ENCODE peak calls at places on chromosomes 13 and 19, in ten cellular contexts. P is IMR-90; M is K562; Z is right lobe of liver; D is A673; F is uterus; G is CD8-positive, alpha-beta T cell; U is OCI-LY7; A is Peyer's patch; E is fibroblast of lung. J is an unnamed sample. For H3K36me3 and H3K4me1, the result is how much of the 10 kb centered on the place peaks cover.

GRCh38 chr13:107650081-107650701 is 565.1 kb downstream of the LIG4 start:
- DNase-seq in G (no peak), P (peak), M (peak), F (peak), D (peak), E (peak), Z (peak), U (peak), A (peak), J (peak)

GRCh38 chr13:44713793-44714469 is 137.8 kb upstream of the TSC22D1 start:
- DNase-seq in U (no peak), Z (no peak), A (no peak), F (no peak), D (peak), P (peak), E (peak), M (no peak), G (no peak), J (no peak)

GRCh38 chr13:48299591-48299990 is 4.0 kb upstream of the RB1 start:
- DNase-seq in E (no peak), P (no peak), U (no peak), D (no peak), G (no peak), A (no peak), M (no peak), F (no peak), Z (no peak), J (no peak)

GRCh38 chr13:94327318-94327717 is 152.2 kb downstream of the DCT start:
- DNase-seq in P (no peak), E (peak), U (peak), A (no peak), M (no peak), Z (no peak), F (no peak), D (no peak), G (no peak), J (no peak)

GRCh38 chr13:72839831-72840426 is 58.0 kb downstream of the PIBF1 start:
- DNase-seq in E (peak), M (peak), U (peak), G (no peak), D (peak), P (peak), F (no peak), Z (peak), A (peak), J (peak)

GRCh38 chr13:49499889-49500660 is 4.3 kb downstream of the PHF11 start:
- DNase-seq in D (no peak), M (no peak), E (peak), U (no peak), G (no peak), P (peak), A (no peak), Z (no peak), F (no peak), J (no peak)

GRCh38 chr19:28350037-28350436 is 862.9 kb downstream of the UQCRFS1 start:
- DNase-seq in G (no peak), U (no peak), P (no peak), F (no peak), M (no peak), A (no peak), D (no peak), E (no peak), Z (no peak), J (no peak)

GRCh38 chr19:38735257-38735686 is 9.0 kb downstream of the CAPN12 start:
- DNase-seq in M (peak), E (no peak), G (no peak), P (no peak), Z (peak), U (peak), D (no peak), A (peak), F (peak), J (no peak)

GRCh38 chr13:37716395-37716794 is 117.8 kb upstream of the POSTN start:
- DNase-seq in D (no peak), A (no peak), F (no peak), Z (no peak), E (peak), P (peak), M (no peak), G (no peak), U (no peak), J (no peak)

GRCh38 chr19:27746691-27747380 is 1466.1 kb downstream of the UQCRFS1 start:
- DNase-seq in M (peak), D (no peak), U (no peak), E (peak), P (peak), F (no peak), Z (no peak), G (no peak), A (peak), J (no peak)

GRCh38 chr19:42487798-42488178 is 40.5 kb downstream of the CEACAM1 start:
- DNase-seq in P (no peak), E (no peak), M (no peak), Z (no peak), G (no peak), D (no peak), A (no peak), F (no peak), U (no peak), J (no peak)

GRCh38 chr19:16585808-16586476 is 13.7 kb upstream of the SLC35E1 start:
- DNase-seq in D (no peak), A (peak), M (no peak), E (no peak), U (peak), F (no peak), Z (no peak), G (no peak), P (peak), J (peak)

GRCh38 chr13:103815619-103816018 is 749.4 kb upstream of the SLC10A2 start:
- DNase-seq in A (no peak), Z (no peak), M (no peak), P (no peak), D (no peak), E (peak), U (no peak), G (no peak), F (no peak), J (no peak)

GRCh38 chr13:49641810-49642291 is 13.5 kb downstream of the ARL11 start:
- DNase-seq in D (no peak), M (peak), G (no peak), A (peak), F (no peak), E (peak), P (peak), U (no peak), Z (peak), J (no peak)

GRCh38 chr19:13022111-13022858 is 27.0 kb downstream of the NFIX start:
- DNase-seq in G (no peak), M (no peak), Z (no peak), E (peak), U (no peak), F (peak), A (no peak), D (no peak), P (peak), J (no peak)

GRCh38 chr19:50046649-50047503 is 21.1 kb downstream of the ZNF473 start:
- DNase-seq in Z (no peak), E (no peak), G (peak), U (peak), A (peak), F (no peak), P (peak), M (peak), D (peak), J (peak)
- H3K36me3 ChIP-seq in Z (under half), E (under half), G (under half), U (half or more), A (half or more), F (under half), P (under half), M (half or more), D (half or more), J (half or more)

GRCh38 chr19:41420101-41420880 is 6.9 kb downstream of the B3GNT8 start:
- DNase-seq in E (no peak), A (no peak), Z (no peak), M (no peak), F (no peak), G (no peak), P (no peak), D (no peak), U (no peak), J (peak)
- H3K4me1 ChIP-seq in E (under half), A (under half), Z (under half), M (under half), F (under half), G (under half), P (under half), D (under half), U (under half), J (under half)

GRCh38 chr19:44151491-44151890 is 10.1 kb downstream of the ZNF234 start:
- DNase-seq in E (no peak), A (no peak), Z (no peak), P (no peak), G (no peak), M (no peak), F (no peak), U (no peak), D (no peak), J (no peak)

GRCh38 chr19:44149776-44150175 is 8.4 kb downstream of the ZNF234 start:
- DNase-seq in F (no peak), M (no peak), E (no peak), P (no peak), G (no peak), A (no peak), Z (no peak), D (no peak), U (no peak), J (no peak)
- H3K36me3 ChIP-seq in F (under half), M (under half), E (under half), P (under half), G (under half), A (half or more), Z (under half), D (under half), U (under half), J (under half)

GRCh38 chr19:49451430-49452181 is at the start of gene PIH1D1:
- DNase-seq in E (peak), M (peak), U (peak), Z (peak), G (peak), F (peak), A (peak), D (peak), P (peak), J (peak)
- H3K4me1 ChIP-seq in E (under half), M (half or more), U (under half), Z (under half), G (under half), F (under half), A (under half), D (under half), P (under half), J (under half)

DNA sequence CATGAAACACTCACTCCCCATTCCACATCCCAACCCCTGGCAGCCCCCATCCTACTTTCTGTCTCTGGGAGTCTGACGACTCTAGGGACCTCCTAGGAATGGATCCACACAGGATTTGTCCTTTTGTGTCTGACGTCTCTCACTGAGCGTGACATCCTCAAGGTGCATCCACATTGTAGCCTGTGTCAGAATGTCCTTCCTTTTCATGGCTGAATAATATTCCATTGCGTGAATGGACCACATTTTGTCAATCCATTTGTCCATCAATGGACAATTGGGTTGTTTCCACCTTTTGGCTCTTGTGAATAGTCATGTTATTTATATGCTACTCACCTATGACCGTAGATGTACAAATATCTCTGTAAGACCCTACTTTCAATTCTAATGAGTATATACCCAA is 16.8 kb upstream of the NMRK2 start:
- DNase-seq in M (no peak), P (no peak), D (no peak), U (no peak), F (no peak), Z (no peak), G (no peak), A (no peak), E (no peak), J (no peak)
- H3K36me3 ChIP-seq in M (under half), P (under half), D (under half), U (under half), F (under half), Z (under half), G (under half), A (under half), E (under half), J (under half)

GRCh38 chr19:55644842-55645511 is 1.5 kb downstream of the ZNF581 start:
- DNase-seq in E (no peak), A (no peak), F (no peak), G (no peak), M (no peak), D (no peak), P (no peak), Z (no peak), U (peak), J (peak)
- H3K4me1 ChIP-seq in E (under half), A (under half), F (under half), G (half or more), M (half or more), D (under half), P (under half), Z (under half), U (half or more), J (half or more)

GRCh38 chr19:47714339-47714738 is 1.1 kb downstream of the EHD2 start:
- DNase-seq in Z (no peak), D (no peak), E (no peak), U (no peak), F (no peak), A (no peak), P (no peak), G (no peak), M (no peak), J (no peak)
- H3K36me3 ChIP-seq in Z (under half), D (under half), E (under half), U (under half), F (under half), A (under half), P (under half), G (under half), M (under half), J (under half)

DNA sequence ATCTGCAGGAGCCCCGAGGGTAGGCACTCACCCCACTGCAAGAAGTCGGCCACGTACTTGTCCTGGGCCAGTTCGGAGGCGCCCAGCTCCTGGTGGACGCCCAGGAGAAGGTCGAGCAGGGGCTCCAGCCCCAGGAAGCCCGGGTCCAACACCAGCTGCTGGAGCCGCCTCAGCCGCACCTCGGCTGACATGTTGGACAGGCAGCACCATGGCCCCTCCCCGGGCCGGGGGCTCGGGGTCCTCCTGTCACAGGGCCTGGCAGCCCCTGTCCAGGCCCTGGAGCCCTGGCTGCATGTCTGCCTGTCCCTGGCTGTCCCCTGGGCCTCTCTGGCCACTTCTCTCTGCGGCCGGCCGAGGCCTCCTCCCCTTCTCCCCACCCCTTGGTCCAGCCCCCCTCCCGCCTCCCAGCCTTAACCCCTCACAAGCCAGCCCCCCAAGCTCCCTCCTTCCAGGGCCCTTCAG is at the start of gene DMPK:
- DNase-seq in D (no peak), A (no peak), U (no peak), M (no peak), E (no peak), Z (no peak), F (peak), G (no peak), P (no peak), J (no peak)
- H3K4me1 ChIP-seq in D (under half), A (under half), U (under half), M (half or more), E (under half), Z (under half), F (under half), G (under half), P (under half), J (under half)

DNA sequence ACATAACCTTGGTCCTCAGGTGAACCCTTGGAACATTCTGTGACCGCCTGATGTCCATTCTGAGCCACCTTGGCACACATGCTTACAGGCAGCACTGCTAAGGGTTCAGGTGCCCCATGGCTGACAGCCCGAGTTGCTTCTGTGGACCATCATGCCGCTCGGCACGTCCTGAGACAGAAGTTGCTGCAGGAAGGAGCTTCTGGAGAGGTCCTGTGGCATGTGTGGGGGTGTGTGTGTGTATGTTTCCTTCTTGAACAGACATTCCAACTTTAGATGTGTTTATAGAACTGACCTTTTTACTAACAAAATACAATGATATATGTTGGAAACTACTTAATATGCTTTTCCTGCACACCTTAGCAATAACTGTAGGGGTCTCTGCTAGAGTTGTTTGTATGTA is 4.8 kb upstream of the C1QTNF9 start:
- DNase-seq in A (no peak), F (no peak), Z (no peak), M (no peak), E (no peak), U (no peak), G (no peak), D (no peak), P (peak), J (no peak)
- H3K36me3 ChIP-seq in A (under half), F (under half), Z (under half), M (under half), E (under half), U (under half), G (under half), D (half or more), P (under half), J (under half)